ENCODE peak calls at places on chromosomes 16 and 17, in five cellular contexts. L is A673, A is MM.1S, G is AG04450, N is OCI-LY7. O is an unnamed sample.

GRCh38 chr16:53713403-53714013 is 9.6 kb downstream of the FTO start:
- DNase-seq in L (no peak), A (no peak), G (no peak), N (no peak), O (no peak)

GRCh38 chr17:70173646-70174045 is 4.3 kb downstream of the KCNJ2 start:
- DNase-seq in L (no peak), A (no peak), G (no peak), N (no peak), O (no peak)

GRCh38 chr17:45648642-45649041 is 135.5 kb upstream of the CRHR1 start:
- DNase-seq in L (no peak), A (no peak), G (no peak), N (no peak), O (peak)

GRCh38 chr16:10744370-10745030 is 858 bp downstream of the NUBP1 start:
- DNase-seq in L (no peak), A (peak), G (no peak), N (no peak), O (no peak)

GRCh38 chr17:81648013-81648706 is 8.2 kb downstream of the PDE6G start:
- DNase-seq in L (no peak), A (no peak), G (no peak), N (no peak), O (no peak)

GRCh38 chr16:79451196-79451816 is 149.2 kb downstream of the MAF start:
- DNase-seq in L (no peak), A (peak), G (no peak), N (peak), O (no peak)

GRCh38 chr17:55343900-55344513 is 77.6 kb downstream of the MMD start:
- DNase-seq in L (no peak), A (no peak), G (no peak), N (no peak), O (no peak)

GRCh38 chr16:77434365-77435239 is at the start of gene ADAMTS18:
- DNase-seq in L (no peak), A (no peak), G (no peak), N (no peak), O (peak)

GRCh38 chr16:48231675-48232214 is 12.4 kb upstream of the LONP2 start:
- DNase-seq in L (peak), A (peak), G (peak), N (peak), O (peak)

GRCh38 chr16:29192329-29193247 is 207.7 kb downstream of the LAT start:
- DNase-seq in L (no peak), A (no peak), G (no peak), N (peak), O (peak)

GRCh38 chr17:70054961-70055360 is 20.1 kb upstream of the KCNJ16 start:
- DNase-seq in L (no peak), A (no peak), G (no peak), N (no peak), O (no peak)

GRCh38 chr17:68184816-68185436 is 62.9 kb upstream of the AMZ2 start:
- DNase-seq in L (no peak), A (peak), G (no peak), N (peak), O (peak)

GRCh38 chr17:45942284-45942683 is 47.9 kb downstream of the MAPT start:
- DNase-seq in L (no peak), A (no peak), G (no peak), N (no peak), O (no peak)

GRCh38 chr17:66790476-66791061 is 44.3 kb upstream of the CACNG5 start:
- DNase-seq in L (no peak), A (no peak), G (no peak), N (no peak), O (no peak)

GRCh38 chr16:82651921-82652601 is 25.3 kb downstream of the CDH13 start:
- DNase-seq in L (no peak), A (peak), G (no peak), N (peak), O (peak)

GRCh38 chr16:27701381-27701780 is 151.4 kb downstream of the KATNIP start:
- DNase-seq in L (no peak), A (no peak), G (no peak), N (no peak), O (no peak)

GRCh38 chr17:8015957-8016631 is 13.7 kb downstream of the GUCY2D start:
- DNase-seq in L (no peak), A (no peak), G (no peak), N (no peak), O (peak)

GRCh38 chr17:42230225-42230624 is 35.9 kb upstream of the GHDC start:
- DNase-seq in L (no peak), A (no peak), G (no peak), N (no peak), O (peak)

GRCh38 chr16:77657016-77657415 is 65.3 kb upstream of the NUDT7 start:
- DNase-seq in L (peak), A (no peak), G (no peak), N (no peak), O (peak)

GRCh38 chr17:74325743-74326379 is at the start of gene KIF19:
- DNase-seq in L (peak), A (peak), G (no peak), N (no peak), O (peak)

GRCh38 chr17:16652847-16653366 is 743 bp downstream of the ZNF624 start:
- DNase-seq in L (no peak), A (no peak), G (no peak), N (peak), O (no peak)

GRCh38 chr17:65039349-65039988 is 17.1 kb downstream of the GNA13 start:
- DNase-seq in L (no peak), A (peak), G (no peak), N (peak), O (peak)

GRCh38 chr16:1298406-1298805 is 11.0 kb upstream of the UBE2I start:
- DNase-seq in L (no peak), A (no peak), G (no peak), N (no peak), O (no peak)

GRCh38 chr16:1225051-1225451 is at the start of gene TPSG1:
- DNase-seq in L (no peak), A (no peak), G (no peak), N (no peak), O (no peak)

GRCh38 chr16:56041556-56042140 is 149.6 kb upstream of the GNAO1 start:
- DNase-seq in L (peak), A (no peak), G (no peak), N (peak), O (peak)

GRCh38 chr17:8939496-8940334 is 25.8 kb downstream of the PIK3R5 start:
- DNase-seq in L (no peak), A (peak), G (no peak), N (no peak), O (peak)

GRCh38 chr16:66434619-66435430 is 7.7 kb downstream of the BEAN1 start:
- DNase-seq in L (no peak), A (no peak), G (no peak), N (no peak), O (no peak)

GRCh38 chr17:1485748-1486376 is 6.6 kb downstream of the MYO1C start:
- DNase-seq in L (peak), A (peak), G (no peak), N (peak), O (peak)

GRCh38 chr16:19722981-19723380 is 4.9 kb downstream of the IQCK start:
- DNase-seq in L (peak), A (no peak), G (no peak), N (no peak), O (no peak)

GRCh38 chr17:17873450-17873991 is 36.7 kb upstream of the SREBF1 start:
- DNase-seq in L (no peak), A (no peak), G (no peak), N (no peak), O (no peak)

GRCh38 chr16:83928341-83929055 is 24.5 kb upstream of the OSGIN1 start:
- DNase-seq in L (no peak), A (no peak), G (peak), N (no peak), O (no peak)

GRCh38 chr17:13597723-13598347 is 3.9 kb downstream of the HS3ST3A1 start:
- DNase-seq in L (peak), A (peak), G (no peak), N (peak), O (peak)

GRCh38 chr16:84547539-84548058 is 43.1 kb upstream of the MEAK7 start:
- DNase-seq in L (no peak), A (no peak), G (no peak), N (no peak), O (peak)

GRCh38 chr16:55035037-55035436 is 104.4 kb downstream of the IRX5 start:
- DNase-seq in L (peak), A (no peak), G (no peak), N (peak), O (peak)

DNA sequence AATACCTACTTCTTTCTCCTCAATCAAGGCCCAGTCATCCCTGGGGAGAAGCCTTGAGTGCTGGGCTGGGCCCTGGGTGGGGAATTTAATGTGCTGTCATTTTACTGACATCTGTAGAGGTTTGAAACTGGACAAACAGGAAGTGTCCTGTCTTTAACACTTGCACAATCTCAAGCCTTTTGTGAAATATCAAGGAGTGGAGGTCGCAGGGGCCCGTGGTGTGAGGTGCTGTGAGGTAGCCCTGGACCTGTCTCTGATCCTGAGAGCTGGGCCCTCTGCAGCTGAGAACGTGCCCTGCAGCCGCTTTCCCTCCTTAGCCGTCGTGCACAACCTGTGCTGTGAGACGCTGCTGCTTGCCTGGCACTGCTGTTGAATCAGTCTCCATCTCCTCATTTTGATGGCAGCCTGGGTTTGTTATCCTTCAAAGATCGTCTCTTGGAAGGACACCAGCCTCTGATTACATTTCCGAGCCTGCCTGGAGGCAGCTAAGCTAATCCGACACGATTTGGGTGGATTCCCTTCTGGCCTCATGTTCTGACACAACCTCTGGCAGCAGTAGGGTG is 29.9 kb downstream of the SMARCE1 start:
- DNase-seq in L (no peak), A (no peak), G (no peak), N (no peak), O (no peak)
- TF ChIP-seq CTCF in L (no peak), A (no peak), G (no peak), N (no peak), O (no peak)

DNA sequence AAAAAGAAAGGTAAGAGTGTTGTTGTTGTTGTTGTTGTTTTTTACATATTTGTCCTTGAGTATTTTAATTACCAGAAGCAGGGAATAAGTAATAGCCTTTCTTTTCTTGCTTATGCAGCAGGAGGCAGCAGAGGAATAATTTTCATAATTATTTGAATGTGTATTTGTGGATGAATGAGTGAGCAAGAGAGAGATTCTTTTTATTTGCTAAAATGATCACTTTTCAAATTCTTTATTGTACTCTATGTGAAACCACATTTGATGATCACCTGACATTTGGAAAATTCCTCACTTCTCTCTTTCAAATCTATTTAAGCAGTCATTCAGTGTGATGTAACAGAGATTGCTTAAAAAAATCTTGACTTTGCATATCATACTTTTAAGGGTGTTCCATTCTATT is 223.6 kb downstream of the BCAS3 start:
- DNase-seq in L (no peak), A (no peak), G (no peak), N (no peak), O (no peak)
- TF ChIP-seq CTCF in L (no peak), A (no peak), G (peak), N (no peak), O (no peak)

DNA sequence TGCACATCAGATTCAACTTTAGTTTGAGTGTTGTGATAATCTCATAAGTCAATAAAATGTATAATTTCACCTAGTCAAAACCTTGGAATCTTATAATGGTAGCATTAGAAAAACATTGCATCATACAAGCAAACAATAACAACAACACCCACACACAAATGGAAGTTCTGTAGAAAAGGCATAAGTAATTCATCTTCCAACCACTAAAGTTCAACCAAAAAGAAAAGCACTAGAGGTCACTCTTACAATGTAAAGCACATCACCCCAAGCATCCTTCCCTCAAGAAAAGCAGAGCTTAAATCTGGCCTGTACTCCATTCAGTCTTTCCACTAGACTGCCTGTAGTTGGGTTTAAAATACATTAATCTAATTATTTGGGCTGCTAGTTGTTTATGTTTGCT is 1.8 kb downstream of the CNTNAP4 start:
- DNase-seq in L (peak), A (peak), G (no peak), N (peak), O (no peak)
- TF ChIP-seq CTCF in L (peak), A (peak), G (peak), N (peak), O (no peak)

GRCh38 chr17:48211787-48212186 is 104.2 kb downstream of the SNX11 start:
- DNase-seq in L (no peak), A (no peak), G (no peak), N (no peak), O (no peak)

GRCh38 chr17:48211011-48211410 is 103.4 kb downstream of the SNX11 start:
- DNase-seq in L (no peak), A (no peak), G (no peak), N (no peak), O (no peak)

GRCh38 chr17:48213797-48214196 is 106.2 kb downstream of the SNX11 start:
- DNase-seq in L (no peak), A (no peak), G (no peak), N (no peak), O (no peak)

GRCh38 chr17:48219605-48220004 is 112.0 kb downstream of the SNX11 start:
- DNase-seq in L (no peak), A (no peak), G (no peak), N (no peak), O (no peak)

GRCh38 chr17:48215583-48216139 is 108.1 kb downstream of the SNX11 start:
- DNase-seq in L (peak), A (peak), G (no peak), N (no peak), O (no peak)
- TF ChIP-seq CTCF in L (peak), A (peak), G (peak), N (peak), O (no peak)

GRCh38 chr17:63993368-63993990 is 4.7 kb upstream of the PRR29 start:
- DNase-seq in L (no peak), A (no peak), G (no peak), N (peak), O (no peak)
- TF ChIP-seq CTCF in L (no peak), A (no peak), G (no peak), N (no peak), O (no peak)

DNA sequence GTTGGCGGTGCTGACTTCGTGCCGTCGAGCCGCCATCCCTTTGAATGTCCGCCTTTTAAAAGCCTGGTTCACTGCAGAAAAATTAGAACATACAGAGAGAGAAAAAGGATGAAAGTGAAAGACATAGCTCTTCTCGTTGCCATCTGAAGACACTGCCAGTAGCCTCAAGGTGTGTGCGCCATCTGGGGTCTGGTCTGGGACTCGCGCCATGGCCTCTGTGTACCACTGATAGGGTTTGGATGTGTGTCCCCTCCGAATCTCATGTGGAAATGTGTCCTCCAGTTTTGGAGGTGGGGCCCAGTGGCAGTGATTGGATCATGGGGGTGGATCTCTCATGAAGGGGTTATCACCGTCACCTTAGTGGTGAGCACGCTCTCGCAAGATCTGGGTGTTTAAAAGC is 15.5 kb downstream of the GSE1 start:
- DNase-seq in L (no peak), A (no peak), G (no peak), N (peak), O (peak)
- TF ChIP-seq CTCF in L (peak), A (no peak), G (no peak), N (peak), O (no peak)

DNA sequence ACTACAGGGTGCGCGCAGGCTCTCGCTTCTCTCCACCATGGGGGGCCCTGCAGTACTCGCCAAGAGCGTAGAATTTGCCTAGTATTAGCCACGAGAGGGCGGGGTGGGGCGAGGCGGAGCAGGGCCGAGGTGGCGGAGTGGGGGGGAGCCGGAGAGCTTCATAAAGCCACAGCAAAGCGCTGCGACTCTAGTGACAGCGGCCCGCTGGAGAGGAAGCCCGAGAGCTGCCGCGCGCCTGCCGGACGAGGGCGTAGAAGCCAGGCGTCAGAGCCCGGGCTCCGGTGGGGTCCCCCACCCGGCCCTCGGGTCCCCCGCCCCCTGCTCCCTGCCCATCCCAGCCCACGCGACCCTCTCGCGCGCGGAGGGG is at the start of gene TBX21:
- DNase-seq in L (peak), A (peak), G (no peak), N (peak), O (peak)
- TF ChIP-seq CTCF in L (peak), A (peak), G (no peak), N (peak), O (peak)

DNA sequence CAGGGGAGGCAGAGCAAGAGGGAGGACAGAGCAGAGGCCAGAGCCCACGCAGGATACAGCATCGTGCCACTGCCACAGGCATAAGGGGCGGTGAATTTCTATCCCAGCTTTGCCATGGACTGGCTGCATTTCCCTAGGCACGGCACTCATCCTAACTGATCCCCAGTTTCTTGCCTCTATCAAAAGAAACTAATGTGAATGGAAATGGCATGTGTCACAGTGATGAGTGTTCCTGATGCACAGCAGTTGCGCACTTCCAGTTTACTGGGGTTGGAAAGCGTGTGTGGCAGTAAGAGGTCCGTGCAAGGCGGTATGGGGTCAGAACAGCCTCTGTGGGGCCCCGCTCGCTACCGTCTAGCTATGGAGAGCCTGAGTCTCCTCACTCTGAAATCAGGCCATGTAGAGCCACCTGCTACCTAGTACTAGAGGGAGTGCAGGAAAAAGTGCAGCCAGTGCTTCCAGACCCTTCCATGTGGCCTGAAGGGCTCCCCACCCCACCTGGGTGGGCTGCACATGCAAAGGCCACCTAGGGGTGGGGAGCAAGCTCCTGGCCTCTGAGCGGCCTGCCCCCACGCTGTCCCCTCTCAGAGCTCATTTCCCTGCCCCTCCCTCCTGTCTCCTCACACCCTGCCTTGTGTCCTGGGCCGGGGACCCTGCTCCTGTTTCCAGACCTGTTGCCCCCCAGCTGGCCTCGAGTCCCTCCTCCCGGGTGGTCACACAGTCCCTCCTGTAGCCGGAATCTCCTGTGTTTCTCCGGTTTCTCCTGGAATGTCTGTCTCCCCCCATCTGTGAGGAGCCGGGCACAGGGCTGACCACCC is 5.0 kb upstream of the KCNJ18 start:
- DNase-seq in L (no peak), A (no peak), G (no peak), N (no peak), O (no peak)
- TF ChIP-seq CTCF in L (no peak), A (no peak), G (no peak), N (no peak), O (no peak)

GRCh38 chr17:43324205-43324893 is 74.4 kb upstream of the ARL4D start:
- DNase-seq in L (no peak), A (peak), G (no peak), N (peak), O (no peak)
- TF ChIP-seq CTCF in L (no peak), A (peak), G (peak), N (peak), O (no peak)

DNA sequence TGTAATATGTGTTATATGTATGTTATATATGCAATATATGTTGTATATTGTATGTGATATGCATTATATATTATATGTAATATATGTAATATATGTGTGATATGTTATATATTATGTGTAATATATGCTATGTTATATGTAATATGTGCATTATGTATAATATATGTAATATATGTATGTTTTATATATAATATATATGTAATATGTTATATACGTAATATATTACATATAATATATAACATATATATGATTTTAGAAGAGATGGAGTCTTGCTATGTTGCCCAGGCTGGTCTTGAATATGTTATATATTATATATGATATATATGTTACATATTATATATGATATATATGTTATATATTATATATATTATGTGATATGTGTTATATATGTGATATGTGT is 65.5 kb upstream of the DNAH17 start:
- DNase-seq in L (no peak), A (no peak), G (no peak), N (no peak), O (no peak)
- TF ChIP-seq CTCF in L (no peak), A (no peak), G (no peak), N (no peak), O (no peak)

O was measured in activated CD8-positive, alpha-beta T cell treated with anti-CD3 and anti-CD28 coated beads for 36 hours.